ENCODE peak calls at places on chromosomes 12 and 14, in six cellular contexts. One of them, this sample, is unnamed.

GRCh38 chr14:45103806-45104205 is 19.9 kb downstream of the PRPF39 start:
- DNase-seq in fibroblast of lung: no peak
- DNase-seq in H9: no peak
- DNase-seq in thoracic aorta: no peak
- DNase-seq in transverse colon: no peak
- DNase-seq in GM23338: no peak
- DNase-seq in this sample: no peak

GRCh38 chr12:86712425-86712843 is 456.2 kb upstream of the MGAT4C start:
- DNase-seq in GM23338: no peak
- DNase-seq in thoracic aorta: no peak
- DNase-seq in transverse colon: no peak
- DNase-seq in fibroblast of lung: peak
- DNase-seq in H9: no peak
- DNase-seq in this sample: no peak

GRCh38 chr14:104130974-104131651 is 7.3 kb upstream of the KIF26A start:
- DNase-seq in GM23338: peak
- DNase-seq in fibroblast of lung: peak
- DNase-seq in H9: peak
- DNase-seq in transverse colon: peak
- DNase-seq in thoracic aorta: no peak
- DNase-seq in this sample: peak

GRCh38 chr12:95059984-95060383 is 13.4 kb downstream of the NR2C1 start:
- DNase-seq in H9: no peak
- DNase-seq in thoracic aorta: no peak
- DNase-seq in fibroblast of lung: no peak
- DNase-seq in transverse colon: no peak
- DNase-seq in GM23338: no peak
- DNase-seq in this sample: no peak

GRCh38 chr12:55705802-55706402 is 1.8 kb downstream of the ITGA7 start:
- DNase-seq in fibroblast of lung: no peak
- DNase-seq in H9: peak
- DNase-seq in transverse colon: no peak
- DNase-seq in thoracic aorta: no peak
- DNase-seq in GM23338: peak
- DNase-seq in this sample: peak

GRCh38 chr12:3493225-3494049 is 2.4 kb downstream of the PRMT8 start:
- DNase-seq in H9: peak
- DNase-seq in GM23338: peak
- DNase-seq in thoracic aorta: no peak
- DNase-seq in transverse colon: no peak
- DNase-seq in fibroblast of lung: no peak
- DNase-seq in this sample: peak

GRCh38 chr14:55249423-55249822 is 21.8 kb upstream of the FBXO34 start:
- DNase-seq in fibroblast of lung: peak
- DNase-seq in thoracic aorta: no peak
- DNase-seq in H9: no peak
- DNase-seq in transverse colon: no peak
- DNase-seq in GM23338: no peak
- DNase-seq in this sample: no peak

GRCh38 chr14:75831971-75832370 is 149.8 kb downstream of the TGFB3 start:
- DNase-seq in thoracic aorta: no peak
- DNase-seq in fibroblast of lung: peak
- DNase-seq in transverse colon: no peak
- DNase-seq in GM23338: no peak
- DNase-seq in H9: no peak
- DNase-seq in this sample: no peak

GRCh38 chr12:107033758-107034739 is 47.1 kb upstream of the MTERF2 start:
- DNase-seq in GM23338: no peak
- DNase-seq in H9: no peak
- DNase-seq in fibroblast of lung: no peak
- DNase-seq in transverse colon: no peak
- DNase-seq in thoracic aorta: no peak
- DNase-seq in this sample: no peak

GRCh38 chr14:66088661-66089060 is 397.5 kb upstream of the CCDC196 start:
- DNase-seq in GM23338: no peak
- DNase-seq in transverse colon: no peak
- DNase-seq in fibroblast of lung: no peak
- DNase-seq in thoracic aorta: no peak
- DNase-seq in H9: no peak
- DNase-seq in this sample: no peak

GRCh38 chr14:86057018-86057667 is 527.2 kb downstream of the FLRT2 start:
- DNase-seq in fibroblast of lung: peak
- DNase-seq in transverse colon: no peak
- DNase-seq in thoracic aorta: no peak
- DNase-seq in GM23338: peak
- DNase-seq in H9: no peak
- DNase-seq in this sample: peak

GRCh38 chr14:25759251-25759650 is 709.3 kb upstream of the STXBP6 start:
- DNase-seq in fibroblast of lung: no peak
- DNase-seq in H9: no peak
- DNase-seq in transverse colon: no peak
- DNase-seq in GM23338: no peak
- DNase-seq in thoracic aorta: no peak
- DNase-seq in this sample: no peak

GRCh38 chr12:50639721-50640120 is 124.2 kb upstream of the ATF1 start:
- DNase-seq in thoracic aorta: no peak
- DNase-seq in H9: no peak
- DNase-seq in GM23338: no peak
- DNase-seq in transverse colon: no peak
- DNase-seq in fibroblast of lung: no peak
- DNase-seq in this sample: no peak

GRCh38 chr14:92659765-92660561 is 88.5 kb downstream of the LGMN start:
- DNase-seq in transverse colon: peak
- DNase-seq in thoracic aorta: no peak
- DNase-seq in GM23338: no peak
- DNase-seq in H9: no peak
- DNase-seq in fibroblast of lung: no peak
- DNase-seq in this sample: no peak

GRCh38 chr14:99436247-99437180 is 44.1 kb downstream of the SETD3 start:
- DNase-seq in H9: no peak
- DNase-seq in transverse colon: no peak
- DNase-seq in fibroblast of lung: no peak
- DNase-seq in thoracic aorta: no peak
- DNase-seq in GM23338: no peak
- DNase-seq in this sample: no peak

GRCh38 chr14:89566644-89567411 is 149.8 kb upstream of the FOXN3 start:
- DNase-seq in GM23338: no peak
- DNase-seq in transverse colon: no peak
- DNase-seq in fibroblast of lung: no peak
- DNase-seq in thoracic aorta: no peak
- DNase-seq in H9: no peak
- DNase-seq in this sample: no peak

GRCh38 chr14:68552075-68552474 is 240.8 kb downstream of the ZFP36L1 start:
- DNase-seq in fibroblast of lung: no peak
- DNase-seq in thoracic aorta: no peak
- DNase-seq in H9: no peak
- DNase-seq in transverse colon: no peak
- DNase-seq in GM23338: no peak
- DNase-seq in this sample: no peak

GRCh38 chr12:84857809-84858208 is 54.8 kb downstream of the SLC6A15 start:
- DNase-seq in transverse colon: no peak
- DNase-seq in fibroblast of lung: no peak
- DNase-seq in GM23338: no peak
- DNase-seq in thoracic aorta: no peak
- DNase-seq in H9: no peak
- DNase-seq in this sample: no peak

GRCh38 chr14:69658664-69659261 is 47.4 kb downstream of the SUSD6 start:
- DNase-seq in fibroblast of lung: no peak
- DNase-seq in H9: no peak
- DNase-seq in transverse colon: no peak
- DNase-seq in GM23338: no peak
- DNase-seq in thoracic aorta: no peak
- DNase-seq in this sample: no peak

GRCh38 chr14:67358914-67359313 is 690 bp downstream of the ATP6V1D start:
- DNase-seq in transverse colon: no peak
- DNase-seq in GM23338: peak
- DNase-seq in H9: no peak
- DNase-seq in fibroblast of lung: no peak
- DNase-seq in thoracic aorta: no peak
- DNase-seq in this sample: peak

GRCh38 chr12:104975621-104976343 is 10.3 kb upstream of the NOPCHAP1 start:
- DNase-seq in thoracic aorta: no peak
- DNase-seq in H9: no peak
- DNase-seq in fibroblast of lung: peak
- DNase-seq in transverse colon: no peak
- DNase-seq in GM23338: no peak
- DNase-seq in this sample: no peak

GRCh38 chr14:47539065-47539464 is 136.3 kb downstream of the MDGA2 start:
- DNase-seq in GM23338: peak
- DNase-seq in H9: peak
- DNase-seq in transverse colon: no peak
- DNase-seq in thoracic aorta: no peak
- DNase-seq in fibroblast of lung: no peak
- DNase-seq in this sample: peak

GRCh38 chr12:65156366-65156831 is 13.0 kb upstream of the LEMD3 start:
- DNase-seq in GM23338: no peak
- DNase-seq in fibroblast of lung: no peak
- DNase-seq in H9: no peak
- DNase-seq in transverse colon: no peak
- DNase-seq in thoracic aorta: no peak
- DNase-seq in this sample: no peak

GRCh38 chr14:33676135-33676566 is 274.7 kb downstream of the EGLN3 start:
- DNase-seq in fibroblast of lung: peak
- DNase-seq in transverse colon: peak
- DNase-seq in GM23338: peak
- DNase-seq in thoracic aorta: no peak
- DNase-seq in H9: peak
- DNase-seq in this sample: peak

GRCh38 chr12:132544498-132544897 is 54.5 kb downstream of the FBRSL1 start:
- DNase-seq in thoracic aorta: no peak
- DNase-seq in fibroblast of lung: no peak
- DNase-seq in transverse colon: no peak
- DNase-seq in GM23338: no peak
- DNase-seq in H9: no peak
- DNase-seq in this sample: no peak

GRCh38 chr12:28237423-28237822 is 47.2 kb downstream of the CCDC91 start:
- DNase-seq in H9: peak
- DNase-seq in thoracic aorta: no peak
- DNase-seq in GM23338: peak
- DNase-seq in transverse colon: no peak
- DNase-seq in fibroblast of lung: no peak
- DNase-seq in this sample: peak
- TF ChIP-seq CTCF in H9: peak
- TF ChIP-seq CTCF in thoracic aorta: no peak
- TF ChIP-seq CTCF in GM23338: peak
- TF ChIP-seq CTCF in transverse colon: no peak
- TF ChIP-seq CTCF in fibroblast of lung: no peak
- TF ChIP-seq CTCF in this sample: peak

GRCh38 chr12:120536064-120536791 is 2.1 kb downstream of the RNF10 start:
- DNase-seq in H9: no peak
- DNase-seq in thoracic aorta: no peak
- DNase-seq in transverse colon: peak
- DNase-seq in GM23338: no peak
- DNase-seq in fibroblast of lung: no peak
- DNase-seq in this sample: no peak
- H3K27ac ChIP-seq in H9: no peak
- H3K27ac ChIP-seq in thoracic aorta: peak
- H3K27ac ChIP-seq in transverse colon: peak
- H3K27ac ChIP-seq in GM23338: peak
- H3K27ac ChIP-seq in fibroblast of lung: no peak
- H3K27ac ChIP-seq in this sample: no peak

DNA sequence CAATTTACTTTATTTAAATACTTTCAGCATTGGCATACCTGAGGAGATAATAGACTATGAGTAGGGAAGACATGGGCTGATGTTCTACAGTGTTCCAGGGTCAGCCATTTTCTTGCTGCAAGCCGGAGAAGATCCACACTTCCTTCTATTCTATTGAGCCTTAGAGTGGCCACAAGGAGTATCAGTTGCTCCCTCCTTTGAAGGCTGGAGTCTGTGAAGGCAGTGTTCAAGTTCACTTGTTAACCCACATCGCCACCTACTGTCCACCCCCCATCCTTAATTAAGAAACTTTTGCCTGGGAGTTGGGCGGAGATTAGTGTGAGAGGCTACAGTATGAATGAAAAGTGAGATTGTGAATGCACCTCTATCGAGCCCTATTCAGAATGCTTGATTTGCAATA is 666.6 kb downstream of the NRXN3 start:
- DNase-seq in thoracic aorta: no peak
- DNase-seq in H9: peak
- DNase-seq in fibroblast of lung: peak
- DNase-seq in transverse colon: peak
- DNase-seq in GM23338: peak
- DNase-seq in this sample: peak
- TF ChIP-seq CTCF in thoracic aorta: no peak
- TF ChIP-seq CTCF in H9: peak
- TF ChIP-seq CTCF in fibroblast of lung: peak
- TF ChIP-seq CTCF in transverse colon: peak
- TF ChIP-seq CTCF in GM23338: peak
- TF ChIP-seq CTCF in this sample: peak

DNA sequence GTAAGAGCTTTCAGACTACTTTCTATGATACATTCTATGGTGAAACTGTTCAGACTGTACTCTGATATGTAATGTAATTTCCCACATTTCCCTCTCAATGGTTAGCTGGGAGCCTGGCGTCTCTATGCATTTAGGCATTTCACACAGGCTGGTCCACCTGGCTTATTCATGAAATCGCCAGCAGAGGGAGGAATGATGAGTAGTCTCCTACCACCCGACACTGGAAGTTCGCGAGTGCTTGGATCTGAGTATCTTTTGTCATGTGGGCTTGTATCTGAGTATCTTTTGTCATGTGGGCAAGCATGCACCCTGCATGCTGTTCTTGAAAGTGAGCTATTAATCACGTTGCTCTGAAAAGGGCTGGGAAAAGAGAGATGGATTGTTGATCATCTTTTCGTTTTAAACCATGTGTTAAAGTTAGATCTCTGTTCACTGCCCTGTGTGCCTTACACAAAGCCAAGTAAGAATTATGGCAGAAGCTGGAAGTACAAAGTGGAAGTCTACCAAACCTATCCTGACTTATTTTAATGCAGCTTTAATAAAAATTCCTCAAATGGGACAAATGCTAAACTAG is 235.0 kb downstream of the ATP23 start:
- DNase-seq in thoracic aorta: no peak
- DNase-seq in fibroblast of lung: peak
- DNase-seq in transverse colon: peak
- DNase-seq in GM23338: peak
- DNase-seq in H9: peak
- DNase-seq in this sample: peak
- H3K27ac ChIP-seq in thoracic aorta: no peak
- H3K27ac ChIP-seq in fibroblast of lung: no peak
- H3K27ac ChIP-seq in transverse colon: no peak
- H3K27ac ChIP-seq in GM23338: no peak
- H3K27ac ChIP-seq in H9: no peak
- H3K27ac ChIP-seq in this sample: no peak

DNA sequence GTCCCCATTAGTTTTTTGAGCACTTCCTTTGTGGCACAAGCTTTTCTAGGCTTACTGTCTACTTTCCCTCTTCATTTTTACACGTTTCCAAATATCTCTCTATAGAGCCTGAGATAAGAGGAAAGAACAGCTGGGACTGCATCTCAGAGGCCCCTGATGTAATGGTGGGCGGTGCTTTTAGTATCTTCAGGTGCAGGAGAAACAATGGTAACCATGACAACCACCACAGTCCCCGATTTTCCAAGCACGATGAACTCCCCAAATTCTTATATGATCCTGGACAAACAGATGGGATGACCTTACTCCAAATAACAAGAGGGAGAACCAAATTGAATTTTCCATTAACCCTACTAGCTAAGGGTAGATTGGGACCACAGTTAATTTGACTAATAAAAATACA is 103.3 kb downstream of the AEBP2 start:
- DNase-seq in fibroblast of lung: no peak
- DNase-seq in H9: no peak
- DNase-seq in transverse colon: no peak
- DNase-seq in GM23338: peak
- DNase-seq in thoracic aorta: no peak
- DNase-seq in this sample: no peak
- TF ChIP-seq CTCF in fibroblast of lung: no peak
- TF ChIP-seq CTCF in H9: no peak
- TF ChIP-seq CTCF in transverse colon: no peak
- TF ChIP-seq CTCF in GM23338: no peak
- TF ChIP-seq CTCF in thoracic aorta: no peak
- TF ChIP-seq CTCF in this sample: no peak